ENCODE peak calls at places on chromosomes 12 and 14, in eight cellular contexts. K is hepatocyte, P is SK-N-SH, V is MM.1S, N is GM23338, C is OCI-LY7, W is HCT116, Q is PC-3. A is an unnamed sample. For H3K4me1, the result is how much of the 10 kb centered on the place peaks cover.

GRCh38 chr12:110627500-110628195 is 13.7 kb downstream of the TCTN1 start:
- DNase-seq in K (no peak), P (no peak), V (peak), N (no peak), C (peak), W (no peak), Q (no peak), A (no peak)

GRCh38 chr14:100392266-100392850 is 69.2 kb downstream of the SLC25A47 start:
- DNase-seq in K (no peak), P (no peak), V (no peak), N (no peak), C (no peak), W (no peak), Q (no peak), A (no peak)

GRCh38 chr12:71671816-71672215 is 7.7 kb downstream of the THAP2 start:
- DNase-seq in K (no peak), P (no peak), V (no peak), N (no peak), C (no peak), W (no peak), Q (no peak), A (no peak)

GRCh38 chr12:42588981-42589464 is 523 bp downstream of the PRICKLE1 start:
- DNase-seq in K (peak), P (peak), V (no peak), N (peak), C (peak), W (no peak), Q (peak), A (peak)

GRCh38 chr12:108234155-108234554 is 105.0 kb downstream of the CMKLR1 start:
- DNase-seq in K (no peak), P (peak), V (no peak), N (no peak), C (no peak), W (no peak), Q (no peak), A (no peak)

GRCh38 chr12:88242161-88242925 is 100.2 kb downstream of the TMTC3 start:
- DNase-seq in K (peak), P (no peak), V (no peak), N (no peak), C (no peak), W (peak), Q (peak), A (no peak)

GRCh38 chr14:26722258-26722657 is 124.4 kb upstream of the NOVA1 start:
- DNase-seq in K (no peak), P (no peak), V (no peak), N (no peak), C (no peak), W (no peak), Q (no peak), A (no peak)

GRCh38 chr14:88841741-88842140 is 17.3 kb downstream of the TTC8 start:
- DNase-seq in K (no peak), P (no peak), V (no peak), N (no peak), C (no peak), W (no peak), Q (no peak), A (no peak)

GRCh38 chr12:116529048-116529447 is 30.1 kb upstream of the MAP1LC3B2 start:
- DNase-seq in K (peak), P (no peak), V (no peak), N (no peak), C (no peak), W (no peak), Q (peak), A (no peak)

GRCh38 chr12:123059501-123059900 is 79.0 kb downstream of the ARL6IP4 start:
- DNase-seq in K (no peak), P (no peak), V (no peak), N (no peak), C (no peak), W (no peak), Q (no peak), A (no peak)

GRCh38 chr12:40586823-40587222 is 105.4 kb upstream of the CNTN1 start:
- DNase-seq in K (no peak), P (no peak), V (no peak), N (no peak), C (no peak), W (no peak), Q (no peak), A (no peak)

GRCh38 chr14:79448922-79449321 is 762.4 kb downstream of the DIO2 start:
- DNase-seq in K (no peak), P (no peak), V (no peak), N (no peak), C (no peak), W (no peak), Q (no peak), A (no peak)

GRCh38 chr14:79438696-79439342 is 772.5 kb downstream of the DIO2 start:
- DNase-seq in K (no peak), P (no peak), V (no peak), N (no peak), C (no peak), W (no peak), Q (no peak), A (no peak)

GRCh38 chr14:79442776-79443175 is 768.5 kb downstream of the DIO2 start:
- DNase-seq in K (no peak), P (no peak), V (no peak), N (no peak), C (no peak), W (no peak), Q (no peak), A (no peak)

GRCh38 chr14:79437951-79438350 is 773.4 kb downstream of the DIO2 start:
- DNase-seq in K (no peak), P (no peak), V (no peak), N (no peak), C (no peak), W (no peak), Q (no peak), A (no peak)

GRCh38 chr14:79443602-79444001 is 767.7 kb downstream of the DIO2 start:
- DNase-seq in K (no peak), P (no peak), V (no peak), N (no peak), C (no peak), W (no peak), Q (no peak), A (no peak)
- TF ChIP-seq CTCF in K (no peak), P (no peak), V (no peak), N (no peak), C (no peak), W (no peak), Q (no peak), A (no peak)

GRCh38 chr12:102512523-102512922 is 32.2 kb upstream of the IGF1 start:
- DNase-seq in K (no peak), P (no peak), V (no peak), N (no peak), C (no peak), W (no peak), Q (no peak), A (no peak)
- TF ChIP-seq EZH2phosphoT487 in K (no peak), P (no peak), V (no peak), N (no peak), C (no peak), W (no peak), Q (no peak), A (no peak)

GRCh38 chr12:103857164-103857563 is 16.1 kb upstream of the NT5DC3 start:
- DNase-seq in K (no peak), P (no peak), V (no peak), N (no peak), C (no peak), W (no peak), Q (no peak), A (no peak)
- H3K4me1 ChIP-seq in K (under half), P (under half), V (under half), N (under half), C (under half), W (under half), Q (under half), A (under half)

DNA sequence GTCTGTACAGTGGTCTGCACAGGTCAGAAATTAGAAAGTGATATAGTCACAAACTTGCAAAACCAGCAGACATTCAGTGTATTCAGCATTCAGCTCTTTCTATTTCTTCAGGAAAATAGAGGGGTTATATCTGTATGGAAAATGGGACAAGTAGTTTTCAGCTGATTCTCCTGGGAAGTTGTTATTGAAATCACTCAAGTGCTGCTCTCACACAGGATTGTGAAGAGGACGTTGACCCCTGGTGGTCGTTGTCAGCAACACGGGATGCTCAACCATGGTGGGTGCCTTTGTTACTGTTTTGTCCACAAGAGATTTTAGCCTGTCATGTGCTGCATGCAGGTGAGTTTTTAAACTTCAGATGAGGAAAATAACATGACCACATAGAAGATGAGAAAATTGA is 981.8 kb downstream of the TMEM121 start:
- DNase-seq in K (no peak), P (peak), V (no peak), N (peak), C (no peak), W (no peak), Q (no peak), A (no peak)
- TF ChIP-seq CTCF in K (no peak), P (peak), V (no peak), N (no peak), C (no peak), W (no peak), Q (no peak), A (no peak)

DNA sequence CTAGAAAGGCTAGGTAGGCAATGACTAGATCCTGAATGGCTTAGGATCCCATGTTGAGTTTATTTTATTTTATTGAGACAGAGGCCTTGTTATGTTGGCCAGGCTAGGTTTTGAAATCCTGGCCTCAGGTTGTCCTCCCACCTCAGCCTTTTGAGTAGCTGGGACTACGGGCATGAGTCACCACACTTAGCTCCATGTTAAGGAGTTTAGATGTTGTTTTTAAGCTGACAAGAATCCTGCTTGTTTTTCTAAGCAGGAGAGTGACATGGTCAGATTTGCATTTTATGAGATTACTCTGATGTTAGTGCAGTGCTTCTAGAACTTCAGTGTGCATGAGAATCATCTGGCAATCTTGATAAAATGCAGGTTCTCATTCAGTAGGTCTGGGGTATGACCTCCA is 14.5 kb downstream of the CCDC198 start:
- DNase-seq in K (no peak), P (no peak), V (no peak), N (no peak), C (no peak), W (no peak), Q (no peak), A (no peak)
- TF ChIP-seq EZH2phosphoT487 in K (no peak), P (no peak), V (no peak), N (no peak), C (no peak), W (no peak), Q (no peak), A (no peak)

GRCh38 chr12:120231316-120232011 is 30.6 kb upstream of the RPLP0 start:
- DNase-seq in K (peak), P (no peak), V (no peak), N (peak), C (peak), W (peak), Q (peak), A (no peak)

GRCh38 chr12:120229583-120230325 is 28.8 kb upstream of the RPLP0 start:
- DNase-seq in K (peak), P (peak), V (no peak), N (peak), C (no peak), W (no peak), Q (peak), A (peak)

GRCh38 chr12:120229071-120229582 is 28.2 kb upstream of the RPLP0 start:
- DNase-seq in K (peak), P (peak), V (no peak), N (peak), C (peak), W (no peak), Q (peak), A (no peak)

GRCh38 chr12:120230974-120231315 is 30.0 kb upstream of the RPLP0 start:
- DNase-seq in K (no peak), P (no peak), V (no peak), N (no peak), C (no peak), W (no peak), Q (no peak), A (no peak)

DNA sequence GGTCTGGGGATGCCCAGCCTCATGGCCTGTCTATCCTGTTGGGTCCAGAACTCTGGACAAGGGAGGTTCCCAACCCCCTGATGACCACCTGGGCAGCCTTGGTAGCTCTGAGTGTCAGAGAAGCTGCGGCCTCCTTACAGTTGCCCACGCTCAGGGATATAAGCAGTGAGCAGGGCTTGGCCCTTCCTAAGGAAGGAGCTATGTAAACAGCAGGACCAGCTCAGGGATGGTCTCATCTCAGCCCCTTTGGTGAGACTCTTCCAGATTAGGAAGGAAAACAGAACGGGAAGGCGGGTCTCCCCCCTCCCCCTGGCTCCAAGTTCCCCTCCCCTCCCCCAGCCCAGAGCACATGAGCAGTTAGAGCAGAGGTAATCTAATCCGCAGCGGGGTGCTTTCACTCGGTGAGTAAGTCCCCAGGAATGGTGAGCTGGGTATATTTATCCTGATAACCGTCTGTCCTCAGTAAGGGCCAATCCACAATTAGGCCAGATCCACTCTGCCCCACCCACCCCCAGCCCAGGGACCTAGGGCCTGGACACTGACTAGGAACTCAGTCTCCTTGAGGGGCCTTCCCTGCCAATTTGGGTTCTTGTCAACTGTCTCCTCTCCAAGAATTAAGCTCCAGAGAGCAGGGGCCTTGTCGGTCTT is 29.5 kb upstream of the RPLP0 start:
- DNase-seq in K (peak), P (peak), V (no peak), N (peak), C (no peak), W (peak), Q (peak), A (peak)
- H3K4me1 ChIP-seq in K (half or more), P (half or more), V (under half), N (half or more), C (half or more), W (half or more), Q (half or more), A (half or more)

DNA sequence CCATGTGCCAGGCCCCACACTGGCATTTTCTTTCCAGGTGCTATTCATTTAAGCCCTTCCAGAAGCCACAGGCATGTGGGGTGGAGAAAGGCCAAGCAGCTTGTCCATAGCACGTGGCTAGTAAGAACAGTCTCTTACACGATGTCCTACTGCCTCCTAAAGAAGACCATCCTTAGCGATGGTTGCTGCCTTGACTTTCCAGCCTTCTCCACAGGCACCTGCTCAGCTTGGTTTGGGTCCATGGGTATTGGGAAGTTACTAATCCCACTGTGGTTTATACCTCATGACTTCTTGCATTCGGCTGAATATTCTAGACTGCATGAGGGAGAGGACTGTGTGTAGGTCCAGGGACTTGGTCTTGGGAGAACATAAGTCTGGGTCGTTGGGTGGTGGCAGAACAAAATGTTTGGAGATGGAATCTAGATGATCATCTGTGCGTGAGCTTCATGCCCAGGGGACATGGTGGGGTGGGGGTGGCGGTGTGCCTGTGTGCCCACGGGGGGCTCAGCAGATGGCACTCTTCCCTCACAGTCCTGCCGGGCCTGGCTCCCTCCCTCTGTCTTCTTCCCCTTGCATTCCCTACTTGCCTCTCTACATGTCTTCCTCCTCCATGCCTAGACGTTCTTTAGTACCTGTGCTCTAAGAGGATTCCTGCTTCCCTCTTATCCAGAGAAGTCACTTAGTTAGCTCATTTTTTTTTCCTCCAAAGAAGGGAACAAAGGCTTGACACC is 49.1 kb downstream of the NINJ2 start:
- DNase-seq in K (no peak), P (peak), V (no peak), N (peak), C (peak), W (no peak), Q (no peak), A (peak)
- TF ChIP-seq CTCF in K (peak), P (peak), V (peak), N (peak), C (peak), W (peak), Q (no peak), A (peak)